ENCODE peak calls at places on chromosomes 4 and X, in seven cellular contexts. M is NCI-H1048, F is myocyte, Y is HEK293T, R is foreskin keratinocyte, B is cardiac muscle cell, Q is astrocyte of the spinal cord. C is an unnamed sample.

GRCh38 chrX:82127228-82128123 is 925.6 kb downstream of the SH3BGRL start:
- DNase-seq in M (no peak), F (no peak), Y (no peak), R (no peak), B (no peak), Q (no peak), C (no peak)

GRCh38 chr4:38314663-38315062 is 349.3 kb upstream of the KLF3 start:
- DNase-seq in M (no peak), F (no peak), Y (no peak), R (peak; percentile 94), B (no peak), Q (no peak), C (no peak)

GRCh38 chr4:113446019-113446418 is 315.5 kb downstream of the CAMK2D start:
- DNase-seq in M (no peak), F (peak; percentile 92), Y (no peak), R (peak; percentile 97), B (no peak), Q (peak; percentile 81), C (peak; percentile 97)

GRCh38 chrX:5236096-5236495 is 992.6 kb downstream of the NLGN4X start:
- DNase-seq in M (no peak), F (no peak), Y (peak; percentile 14), R (no peak), B (peak; percentile 47), Q (no peak), C (no peak)

GRCh38 chrX:10280061-10280460 is 123.3 kb downstream of the CLCN4 start:
- DNase-seq in M (no peak), F (peak; percentile 5), Y (no peak), R (no peak), B (no peak), Q (no peak), C (no peak)

GRCh38 chr4:39814403-39815185 is 116.7 kb downstream of the UBE2K start:
- DNase-seq in M (no peak), F (peak; percentile 9), Y (no peak), R (peak; percentile 26), B (peak; percentile 13), Q (peak; percentile 17), C (peak; percentile 29)

GRCh38 chrX:72635930-72636329 is 63.3 kb upstream of the HDAC8 start:
- DNase-seq in M (no peak), F (no peak), Y (no peak), R (no peak), B (no peak), Q (no peak), C (no peak)

GRCh38 chr4:163701915-163702314 is 207.4 kb downstream of the TMA16 start:
- DNase-seq in M (no peak), F (no peak), Y (peak; percentile 20), R (peak; percentile 62), B (no peak), Q (peak; percentile 78), C (peak; percentile 61)

GRCh38 chrX:118189628-118190027 is 73.0 kb upstream of the KLHL13 start:
- DNase-seq in M (no peak), F (no peak), Y (no peak), R (no peak), B (peak; percentile 77), Q (no peak), C (no peak)

GRCh38 chr4:69977582-69977981 is 12.1 kb upstream of the CSN2 start:
- DNase-seq in M (no peak), F (peak; percentile 6), Y (no peak), R (no peak), B (no peak), Q (peak; percentile 10), C (peak; percentile 8)

GRCh38 chr4:109355835-109356234 is 53.4 kb upstream of the COL25A1 start:
- DNase-seq in M (no peak), F (no peak), Y (no peak), R (no peak), B (no peak), Q (no peak), C (no peak)

GRCh38 chrX:115571712-115572111 is 10.7 kb downstream of the PLS3 start:
- DNase-seq in M (no peak), F (no peak), Y (no peak), R (no peak), B (no peak), Q (no peak), C (no peak)

GRCh38 chr4:65791807-65792308 is 121.6 kb upstream of the EPHA5 start:
- DNase-seq in M (no peak), F (peak; percentile 48), Y (no peak), R (peak; percentile 24), B (peak; percentile 5), Q (peak; percentile 65), C (peak; percentile 16)

GRCh38 chr4:26022346-26022891 is 108.4 kb downstream of the SMIM20 start:
- DNase-seq in M (no peak), F (no peak), Y (no peak), R (no peak), B (no peak), Q (peak; percentile 95), C (peak; percentile 93)

GRCh38 chr4:132669786-132670185 is 479.3 kb upstream of the PCDH10 start:
- DNase-seq in M (no peak), F (no peak), Y (no peak), R (peak; percentile 23), B (no peak), Q (no peak), C (no peak)

GRCh38 chr4:57639566-57640328 is 529.6 kb upstream of the IGFBP7 start:
- DNase-seq in M (no peak), F (no peak), Y (no peak), R (no peak), B (no peak), Q (no peak), C (no peak)

GRCh38 chr4:145438298-145438697 is 43.4 kb upstream of the SMAD1 start:
- DNase-seq in M (no peak), F (no peak), Y (no peak), R (no peak), B (no peak), Q (no peak), C (no peak)

GRCh38 chr4:38328963-38329729 is 334.9 kb upstream of the KLF3 start:
- DNase-seq in M (no peak), F (no peak), Y (no peak), R (no peak), B (no peak), Q (no peak), C (no peak)

GRCh38 chr4:2365913-2366210 is 52.6 kb downstream of the ZFYVE28 start:
- DNase-seq in M (no peak), F (no peak), Y (no peak), R (no peak), B (no peak), Q (no peak), C (no peak)

GRCh38 chrX:109927663-109928273 is 75.1 kb upstream of the TMEM164 start:
- DNase-seq in M (no peak), F (peak; percentile 60), Y (no peak), R (no peak), B (peak; percentile 23), Q (no peak), C (no peak)

GRCh38 chrX:149570668-149571067 is 16.6 kb downstream of the MAGEA9B start:
- DNase-seq in M (no peak), F (no peak), Y (peak; percentile 48), R (peak; percentile 85), B (no peak), Q (peak; percentile 57), C (peak; percentile 41)

GRCh38 chrX:74351760-74352159 is 47.8 kb downstream of the ZCCHC13 start:
- DNase-seq in M (no peak), F (no peak), Y (no peak), R (peak; percentile 44), B (no peak), Q (no peak), C (peak; percentile 33)

GRCh38 chrX:28854637-28855036 is 267.4 kb downstream of the IL1RAPL1 start:
- DNase-seq in M (no peak), F (no peak), Y (no peak), R (no peak), B (no peak), Q (no peak), C (no peak)